ENCODE peak calls at places on chromosomes 13 and 19, in four cellular contexts. One of them, this sample, is unnamed.

GRCh38 chr19:7512400-7512851 is 3.5 kb upstream of the ZNF358 start:
- DNase-seq in stimulated activated CD4-positive, alpha-beta T cell treated with anti-CD3 and anti-CD28 coated beads, Interleukin-15, amount 100 ng/mL, for 48 hours: no peak
- DNase-seq in A549: peak
- DNase-seq in activated gamma-delta T cell: no peak
- DNase-seq in this sample: no peak

GRCh38 chr19:49475995-49476880 is 2.2 kb downstream of the FLT3LG start:
- DNase-seq in stimulated activated CD4-positive, alpha-beta T cell treated with anti-CD3 and anti-CD28 coated beads, Interleukin-15, amount 100 ng/mL, for 48 hours: peak
- DNase-seq in A549: peak
- DNase-seq in activated gamma-delta T cell: peak
- DNase-seq in this sample: no peak

GRCh38 chr19:2652504-2653099 is 49.9 kb downstream of the GNG7 start:
- DNase-seq in stimulated activated CD4-positive, alpha-beta T cell treated with anti-CD3 and anti-CD28 coated beads, Interleukin-15, amount 100 ng/mL, for 48 hours: no peak
- DNase-seq in A549: no peak
- DNase-seq in activated gamma-delta T cell: no peak
- DNase-seq in this sample: no peak

GRCh38 chr13:99215466-99215865 is 14.8 kb downstream of the UBAC2 start:
- DNase-seq in stimulated activated CD4-positive, alpha-beta T cell treated with anti-CD3 and anti-CD28 coated beads, Interleukin-15, amount 100 ng/mL, for 48 hours: no peak
- DNase-seq in A549: no peak
- DNase-seq in activated gamma-delta T cell: peak
- DNase-seq in this sample: no peak

GRCh38 chr13:30882996-30883766 is 22.9 kb upstream of the MEDAG start:
- DNase-seq in stimulated activated CD4-positive, alpha-beta T cell treated with anti-CD3 and anti-CD28 coated beads, Interleukin-15, amount 100 ng/mL, for 48 hours: no peak
- DNase-seq in A549: no peak
- DNase-seq in activated gamma-delta T cell: no peak
- DNase-seq in this sample: no peak

GRCh38 chr13:62320129-62320724 is 904.6 kb upstream of the PCDH20 start:
- DNase-seq in stimulated activated CD4-positive, alpha-beta T cell treated with anti-CD3 and anti-CD28 coated beads, Interleukin-15, amount 100 ng/mL, for 48 hours: no peak
- DNase-seq in A549: peak
- DNase-seq in activated gamma-delta T cell: no peak
- DNase-seq in this sample: peak

GRCh38 chr13:50699874-50700663 is 143.4 kb downstream of the DLEU7 start:
- DNase-seq in stimulated activated CD4-positive, alpha-beta T cell treated with anti-CD3 and anti-CD28 coated beads, Interleukin-15, amount 100 ng/mL, for 48 hours: no peak
- DNase-seq in A549: no peak
- DNase-seq in activated gamma-delta T cell: no peak
- DNase-seq in this sample: no peak

GRCh38 chr13:100102042-100102441 is 13.1 kb downstream of the PCCA start:
- DNase-seq in stimulated activated CD4-positive, alpha-beta T cell treated with anti-CD3 and anti-CD28 coated beads, Interleukin-15, amount 100 ng/mL, for 48 hours: no peak
- DNase-seq in A549: no peak
- DNase-seq in activated gamma-delta T cell: no peak
- DNase-seq in this sample: no peak

GRCh38 chr19:16457195-16457953 is 14.4 kb downstream of the EPS15L1 start:
- DNase-seq in stimulated activated CD4-positive, alpha-beta T cell treated with anti-CD3 and anti-CD28 coated beads, Interleukin-15, amount 100 ng/mL, for 48 hours: no peak
- DNase-seq in A549: no peak
- DNase-seq in activated gamma-delta T cell: no peak
- DNase-seq in this sample: no peak

GRCh38 chr13:102286326-102286725 is 115.5 kb downstream of the FGF14 start:
- DNase-seq in stimulated activated CD4-positive, alpha-beta T cell treated with anti-CD3 and anti-CD28 coated beads, Interleukin-15, amount 100 ng/mL, for 48 hours: no peak
- DNase-seq in A549: peak
- DNase-seq in activated gamma-delta T cell: no peak
- DNase-seq in this sample: no peak

GRCh38 chr13:48808689-48809088 is 155.0 kb downstream of the CYSLTR2 start:
- DNase-seq in stimulated activated CD4-positive, alpha-beta T cell treated with anti-CD3 and anti-CD28 coated beads, Interleukin-15, amount 100 ng/mL, for 48 hours: no peak
- DNase-seq in A549: no peak
- DNase-seq in activated gamma-delta T cell: no peak
- DNase-seq in this sample: no peak

GRCh38 chr13:108375034-108375433 is 105.5 kb downstream of the TNFSF13B start:
- DNase-seq in stimulated activated CD4-positive, alpha-beta T cell treated with anti-CD3 and anti-CD28 coated beads, Interleukin-15, amount 100 ng/mL, for 48 hours: no peak
- DNase-seq in A549: no peak
- DNase-seq in activated gamma-delta T cell: no peak
- DNase-seq in this sample: no peak

GRCh38 chr19:30328096-30328495 is 44.1 kb upstream of the ZNF536 start:
- DNase-seq in stimulated activated CD4-positive, alpha-beta T cell treated with anti-CD3 and anti-CD28 coated beads, Interleukin-15, amount 100 ng/mL, for 48 hours: no peak
- DNase-seq in A549: no peak
- DNase-seq in activated gamma-delta T cell: no peak
- DNase-seq in this sample: no peak

GRCh38 chr13:110047511-110047910 is 259.4 kb downstream of the COL4A1 start:
- DNase-seq in stimulated activated CD4-positive, alpha-beta T cell treated with anti-CD3 and anti-CD28 coated beads, Interleukin-15, amount 100 ng/mL, for 48 hours: no peak
- DNase-seq in A549: no peak
- DNase-seq in activated gamma-delta T cell: no peak
- DNase-seq in this sample: peak

GRCh38 chr13:113879506-113880360 is 15.9 kb upstream of the GAS6 start:
- DNase-seq in stimulated activated CD4-positive, alpha-beta T cell treated with anti-CD3 and anti-CD28 coated beads, Interleukin-15, amount 100 ng/mL, for 48 hours: no peak
- DNase-seq in A549: no peak
- DNase-seq in activated gamma-delta T cell: no peak
- DNase-seq in this sample: no peak

GRCh38 chr13:45538382-45538781 is 73.6 kb downstream of the COG3 start:
- DNase-seq in stimulated activated CD4-positive, alpha-beta T cell treated with anti-CD3 and anti-CD28 coated beads, Interleukin-15, amount 100 ng/mL, for 48 hours: no peak
- DNase-seq in A549: no peak
- DNase-seq in activated gamma-delta T cell: no peak
- DNase-seq in this sample: no peak

GRCh38 chr19:10876459-10877240 is 5.3 kb downstream of the CARM1 start:
- DNase-seq in stimulated activated CD4-positive, alpha-beta T cell treated with anti-CD3 and anti-CD28 coated beads, Interleukin-15, amount 100 ng/mL, for 48 hours: no peak
- DNase-seq in A549: no peak
- DNase-seq in activated gamma-delta T cell: no peak
- DNase-seq in this sample: no peak

GRCh38 chr13:27001705-27002104 is 169.9 kb downstream of the USP12 start:
- DNase-seq in stimulated activated CD4-positive, alpha-beta T cell treated with anti-CD3 and anti-CD28 coated beads, Interleukin-15, amount 100 ng/mL, for 48 hours: no peak
- DNase-seq in A549: no peak
- DNase-seq in activated gamma-delta T cell: no peak
- DNase-seq in this sample: no peak

GRCh38 chr19:47514151-47514868 is 553 bp downstream of the NAPA start:
- DNase-seq in stimulated activated CD4-positive, alpha-beta T cell treated with anti-CD3 and anti-CD28 coated beads, Interleukin-15, amount 100 ng/mL, for 48 hours: no peak
- DNase-seq in A549: no peak
- DNase-seq in activated gamma-delta T cell: no peak
- DNase-seq in this sample: no peak

GRCh38 chr19:40503300-40503699 is 36.5 kb downstream of the SPTBN4 start:
- DNase-seq in stimulated activated CD4-positive, alpha-beta T cell treated with anti-CD3 and anti-CD28 coated beads, Interleukin-15, amount 100 ng/mL, for 48 hours: no peak
- DNase-seq in A549: peak
- DNase-seq in activated gamma-delta T cell: no peak
- DNase-seq in this sample: no peak

GRCh38 chr19:54312436-54313362 is at the start of gene LILRA5:
- DNase-seq in stimulated activated CD4-positive, alpha-beta T cell treated with anti-CD3 and anti-CD28 coated beads, Interleukin-15, amount 100 ng/mL, for 48 hours: no peak
- DNase-seq in A549: no peak
- DNase-seq in activated gamma-delta T cell: no peak
- DNase-seq in this sample: no peak

GRCh38 chr19:18895828-18896341 is at the start of gene CERS1:
- DNase-seq in stimulated activated CD4-positive, alpha-beta T cell treated with anti-CD3 and anti-CD28 coated beads, Interleukin-15, amount 100 ng/mL, for 48 hours: no peak
- DNase-seq in A549: no peak
- DNase-seq in activated gamma-delta T cell: no peak
- DNase-seq in this sample: no peak

GRCh38 chr13:113062691-113063090 is 42.9 kb upstream of the F7 start:
- DNase-seq in stimulated activated CD4-positive, alpha-beta T cell treated with anti-CD3 and anti-CD28 coated beads, Interleukin-15, amount 100 ng/mL, for 48 hours: no peak
- DNase-seq in A549: no peak
- DNase-seq in activated gamma-delta T cell: no peak
- DNase-seq in this sample: no peak

GRCh38 chr13:45196622-45197021 is 4.2 kb downstream of the KCTD4 start:
- DNase-seq in stimulated activated CD4-positive, alpha-beta T cell treated with anti-CD3 and anti-CD28 coated beads, Interleukin-15, amount 100 ng/mL, for 48 hours: no peak
- DNase-seq in A549: no peak
- DNase-seq in activated gamma-delta T cell: no peak
- DNase-seq in this sample: no peak

GRCh38 chr13:20132052-20132634 is 28.7 kb downstream of the GJA3 start:
- DNase-seq in stimulated activated CD4-positive, alpha-beta T cell treated with anti-CD3 and anti-CD28 coated beads, Interleukin-15, amount 100 ng/mL, for 48 hours: no peak
- DNase-seq in A549: no peak
- DNase-seq in activated gamma-delta T cell: no peak
- DNase-seq in this sample: no peak

GRCh38 chr13:80284290-80284689 is 56.6 kb downstream of the SPRY2 start:
- DNase-seq in stimulated activated CD4-positive, alpha-beta T cell treated with anti-CD3 and anti-CD28 coated beads, Interleukin-15, amount 100 ng/mL, for 48 hours: no peak
- DNase-seq in A549: no peak
- DNase-seq in activated gamma-delta T cell: no peak
- DNase-seq in this sample: no peak

GRCh38 chr19:56085571-56086275 is 35.4 kb downstream of the ZNF787 start:
- DNase-seq in stimulated activated CD4-positive, alpha-beta T cell treated with anti-CD3 and anti-CD28 coated beads, Interleukin-15, amount 100 ng/mL, for 48 hours: no peak
- DNase-seq in A549: no peak
- DNase-seq in activated gamma-delta T cell: no peak
- DNase-seq in this sample: no peak

GRCh38 chr19:49130325-49130724 is 11.0 kb downstream of the PPFIA3 start:
- DNase-seq in stimulated activated CD4-positive, alpha-beta T cell treated with anti-CD3 and anti-CD28 coated beads, Interleukin-15, amount 100 ng/mL, for 48 hours: no peak
- DNase-seq in A549: no peak
- DNase-seq in activated gamma-delta T cell: no peak
- DNase-seq in this sample: no peak

GRCh38 chr13:30526612-30527217 is 61.0 kb upstream of the HMGB1 start:
- DNase-seq in stimulated activated CD4-positive, alpha-beta T cell treated with anti-CD3 and anti-CD28 coated beads, Interleukin-15, amount 100 ng/mL, for 48 hours: no peak
- DNase-seq in A549: no peak
- DNase-seq in activated gamma-delta T cell: no peak
- DNase-seq in this sample: no peak

GRCh38 chr19:13861392-13861713 is 15.6 kb upstream of the NANOS3 start:
- DNase-seq in stimulated activated CD4-positive, alpha-beta T cell treated with anti-CD3 and anti-CD28 coated beads, Interleukin-15, amount 100 ng/mL, for 48 hours: no peak
- DNase-seq in A549: no peak
- DNase-seq in activated gamma-delta T cell: no peak
- DNase-seq in this sample: no peak

GRCh38 chr19:46076951-46077814 is 36.4 kb upstream of the IGFL4 start:
- DNase-seq in stimulated activated CD4-positive, alpha-beta T cell treated with anti-CD3 and anti-CD28 coated beads, Interleukin-15, amount 100 ng/mL, for 48 hours: no peak
- DNase-seq in A549: peak
- DNase-seq in activated gamma-delta T cell: no peak
- DNase-seq in this sample: peak

GRCh38 chr19:39430675-39431593 is 4.8 kb downstream of the RPS16 start:
- DNase-seq in stimulated activated CD4-positive, alpha-beta T cell treated with anti-CD3 and anti-CD28 coated beads, Interleukin-15, amount 100 ng/mL, for 48 hours: no peak
- DNase-seq in A549: peak
- DNase-seq in activated gamma-delta T cell: no peak
- DNase-seq in this sample: no peak

GRCh38 chr13:110319774-110320509 is 12.9 kb downstream of the COL4A2 start:
- DNase-seq in stimulated activated CD4-positive, alpha-beta T cell treated with anti-CD3 and anti-CD28 coated beads, Interleukin-15, amount 100 ng/mL, for 48 hours: peak
- DNase-seq in A549: peak
- DNase-seq in activated gamma-delta T cell: no peak
- DNase-seq in this sample: no peak

GRCh38 chr13:112890316-112891131 is 78.5 kb upstream of the MCF2L start:
- DNase-seq in stimulated activated CD4-positive, alpha-beta T cell treated with anti-CD3 and anti-CD28 coated beads, Interleukin-15, amount 100 ng/mL, for 48 hours: no peak
- DNase-seq in A549: no peak
- DNase-seq in activated gamma-delta T cell: no peak
- DNase-seq in this sample: no peak

GRCh38 chr13:110445722-110446569 is 115.6 kb downstream of the RAB20 start:
- DNase-seq in stimulated activated CD4-positive, alpha-beta T cell treated with anti-CD3 and anti-CD28 coated beads, Interleukin-15, amount 100 ng/mL, for 48 hours: no peak
- DNase-seq in A549: no peak
- DNase-seq in activated gamma-delta T cell: no peak
- DNase-seq in this sample: no peak

GRCh38 chr13:75366380-75367280 is 115.3 kb downstream of the TBC1D4 start:
- DNase-seq in stimulated activated CD4-positive, alpha-beta T cell treated with anti-CD3 and anti-CD28 coated beads, Interleukin-15, amount 100 ng/mL, for 48 hours: no peak
- DNase-seq in A549: no peak
- DNase-seq in activated gamma-delta T cell: no peak
- DNase-seq in this sample: no peak

This sample was measured in NCI-H2107.